ENCODE peak calls at places on chromosomes 7 and 10, in four cellular contexts. Z is CD4-positive, alpha-beta T cell; B is AG09309; G is astrocyte of the spinal cord. L is an unnamed sample.

GRCh38 chr7:8035647-8036518 is 67.3 kb downstream of the GLCCI1 start:
- DNase-seq in B (no peak), Z (no peak), G (peak; percentile 21), L (no peak)

GRCh38 chr7:3439333-3440030 is 138.4 kb downstream of the SDK1 start:
- DNase-seq in G (peak; percentile 94), B (peak; percentile 10), Z (no peak), L (no peak)

GRCh38 chr7:23106491-23106800 is 861 bp downstream of the KLHL7 start:
- DNase-seq in B (no peak), G (no peak), Z (no peak), L (peak; percentile 70)

GRCh38 chr10:70558871-70559810 is 43.4 kb downstream of the PRF1 start:
- DNase-seq in B (no peak), Z (peak; percentile 66), G (peak; percentile 72), L (peak; percentile 91)

GRCh38 chr7:67423058-67423457 is 426.4 kb downstream of the TYW1 start:
- DNase-seq in B (no peak), G (peak; percentile 2), Z (no peak), L (no peak)

GRCh38 chr7:20224005-20224404 is 6.8 kb upstream of the MACC1 start:
- DNase-seq in Z (no peak), B (no peak), G (no peak), L (no peak)

GRCh38 chr10:125038637-125039036 is 96.7 kb downstream of the ZRANB1 start:
- DNase-seq in B (no peak), Z (no peak), G (no peak), L (peak; percentile 9)

GRCh38 chr10:31126593-31126992 is 94.9 kb upstream of the ZNF438 start:
- DNase-seq in Z (no peak), B (no peak), G (no peak), L (no peak)

GRCh38 chr10:97903128-97904025 is 53.7 kb downstream of the GOLGA7B start:
- DNase-seq in B (no peak), G (no peak), Z (no peak), L (no peak)

GRCh38 chr10:7008645-7009044 is 402.2 kb downstream of the SFMBT2 start:
- DNase-seq in G (no peak), B (no peak), Z (no peak), L (no peak)

GRCh38 chr7:26035552-26035951 is 116.4 kb upstream of the NFE2L3 start:
- DNase-seq in G (no peak), Z (no peak), B (no peak), L (no peak)

GRCh38 chr7:149007615-149008014 is 20.7 kb downstream of the PDIA4 start:
- DNase-seq in B (no peak), Z (no peak), G (no peak), L (no peak)

GRCh38 chr7:138981332-138982203 is at the start of gene KIAA1549:
- DNase-seq in Z (peak; percentile 34), G (peak; percentile 48), B (no peak), L (peak; percentile 57)

GRCh38 chr7:75872073-75872782 is 6.6 kb upstream of the RHBDD2 start:
- DNase-seq in B (no peak), Z (no peak), G (no peak), L (no peak)

GRCh38 chr10:70053896-70054641 is 1.4 kb downstream of the MACROH2A2 start:
- DNase-seq in Z (no peak), G (no peak), B (no peak), L (peak; percentile 41)

GRCh38 chr10:30744124-30744523 is 114.6 kb upstream of the LYZL2 start:
- DNase-seq in G (no peak), Z (no peak), B (no peak), L (no peak)

GRCh38 chr7:32163141-32163806 is 93.1 kb upstream of the PDE1C start:
- DNase-seq in G (peak; percentile 96), Z (no peak), B (peak; percentile 75), L (no peak)

GRCh38 chr7:151550601-151551286 is 31.0 kb upstream of the RHEB start:
- DNase-seq in G (peak; percentile 81), B (no peak), Z (no peak), L (no peak)

GRCh38 chr7:70512719-70513118 is 619.2 kb upstream of the GALNT17 start:
- DNase-seq in Z (no peak), B (no peak), G (no peak), L (no peak)

GRCh38 chr7:27300401-27300800 is 57.8 kb downstream of the EVX1 start:
- DNase-seq in B (no peak), Z (no peak), G (no peak), L (no peak)

GRCh38 chr7:141431143-141431479 is 120.1 kb upstream of the AGK start:
- DNase-seq in G (no peak), B (no peak), Z (no peak), L (no peak)

GRCh38 chr10:30284860-30285594 is 64.1 kb downstream of the MTPAP start:
- DNase-seq in Z (no peak), G (no peak), B (no peak), L (no peak)

GRCh38 chr10:83274088-83274487 is 865.2 kb upstream of the GHITM start:
- DNase-seq in B (no peak), Z (no peak), G (no peak), L (no peak)

GRCh38 chr10:64430690-64431323 is 909.6 kb downstream of the REEP3 start:
- DNase-seq in G (peak; percentile 1), B (no peak), Z (no peak), L (peak; percentile 2)

GRCh38 chr10:77844713-77845454 is 81.7 kb downstream of the DLG5 start:
- DNase-seq in B (peak; percentile 32), G (peak; percentile 82), Z (no peak), L (no peak)

GRCh38 chr7:126163647-126164046 is 1089.1 kb downstream of the GRM8 start:
- DNase-seq in B (no peak), Z (no peak), G (no peak), L (no peak)

GRCh38 chr10:125057158-125058001 is 103.0 kb downstream of the CTBP2 start:
- DNase-seq in B (peak; percentile 74), G (peak; percentile 87), Z (no peak), L (peak; percentile 14)

GRCh38 chr10:30671011-30671616 is 41.6 kb upstream of the LYZL2 start:
- DNase-seq in B (peak; percentile 59), Z (no peak), G (peak; percentile 80), L (peak; percentile 38)

GRCh38 chr7:69775231-69775771 is 177.0 kb downstream of the AUTS2 start:
- DNase-seq in B (no peak), G (no peak), Z (no peak), L (no peak)

GRCh38 chr10:77251297-77252013 is 386.2 kb downstream of the KCNMA1 start:
- DNase-seq in G (peak; percentile 55), Z (no peak), B (no peak), L (peak; percentile 62)

GRCh38 chr10:43206391-43207235 is 60.3 kb downstream of the RASGEF1A start:
- DNase-seq in Z (no peak), G (no peak), B (no peak), L (no peak)

GRCh38 chr10:77925795-77926565 is 575 bp downstream of the DLG5 start:
- DNase-seq in B (no peak), G (peak; percentile 22), Z (peak; percentile 1), L (peak; percentile 32)

GRCh38 chr10:16116404-16117304 is 256.3 kb upstream of the MINDY3 start:
- DNase-seq in G (no peak), Z (no peak), B (no peak), L (peak; percentile 13)
- TF ChIP-seq CTCF in G (peak; percentile 31), Z (no peak), B (peak; percentile 36), L (peak; percentile 50)

GRCh38 chr10:115026041-115026779 is 67.0 kb upstream of the ATRNL1 start:
- DNase-seq in G (no peak), Z (no peak), B (no peak), L (no peak)
- TF ChIP-seq CTCF in G (peak; percentile 27), Z (no peak), B (peak; percentile 21), L (no peak)

DNA sequence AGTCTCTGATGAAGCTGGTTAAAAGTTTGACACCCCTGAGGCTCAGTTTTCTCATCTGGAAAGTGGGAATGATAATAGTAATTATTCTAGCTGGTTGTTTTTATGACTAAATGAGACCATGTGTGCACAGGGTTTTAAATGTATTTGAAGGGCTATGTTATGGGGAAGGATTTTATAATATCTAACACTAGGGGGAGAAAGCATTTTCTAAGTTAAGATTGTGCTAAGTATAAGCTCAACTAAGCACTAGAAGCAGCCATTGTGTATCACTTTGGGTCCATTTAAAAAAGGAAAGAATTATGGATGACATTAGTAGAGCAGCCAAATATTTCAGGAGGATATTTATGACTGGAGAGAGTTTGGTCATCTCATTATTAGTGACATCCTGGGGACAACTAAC is 49.5 kb upstream of the CREB5 start:
- DNase-seq in B (no peak), Z (no peak), G (no peak), L (no peak)
- TF ChIP-seq CTCF in B (peak; percentile 17), Z (no peak), G (peak; percentile 15), L (peak; percentile 13)

GRCh38 chr7:24401628-24402593 is 117.9 kb downstream of the NPY start:
- DNase-seq in Z (no peak), G (peak; percentile 50), B (no peak), L (no peak)
- TF ChIP-seq CTCF in Z (peak; percentile 50), G (peak; percentile 55), B (peak; percentile 43), L (peak; percentile 20)

DNA sequence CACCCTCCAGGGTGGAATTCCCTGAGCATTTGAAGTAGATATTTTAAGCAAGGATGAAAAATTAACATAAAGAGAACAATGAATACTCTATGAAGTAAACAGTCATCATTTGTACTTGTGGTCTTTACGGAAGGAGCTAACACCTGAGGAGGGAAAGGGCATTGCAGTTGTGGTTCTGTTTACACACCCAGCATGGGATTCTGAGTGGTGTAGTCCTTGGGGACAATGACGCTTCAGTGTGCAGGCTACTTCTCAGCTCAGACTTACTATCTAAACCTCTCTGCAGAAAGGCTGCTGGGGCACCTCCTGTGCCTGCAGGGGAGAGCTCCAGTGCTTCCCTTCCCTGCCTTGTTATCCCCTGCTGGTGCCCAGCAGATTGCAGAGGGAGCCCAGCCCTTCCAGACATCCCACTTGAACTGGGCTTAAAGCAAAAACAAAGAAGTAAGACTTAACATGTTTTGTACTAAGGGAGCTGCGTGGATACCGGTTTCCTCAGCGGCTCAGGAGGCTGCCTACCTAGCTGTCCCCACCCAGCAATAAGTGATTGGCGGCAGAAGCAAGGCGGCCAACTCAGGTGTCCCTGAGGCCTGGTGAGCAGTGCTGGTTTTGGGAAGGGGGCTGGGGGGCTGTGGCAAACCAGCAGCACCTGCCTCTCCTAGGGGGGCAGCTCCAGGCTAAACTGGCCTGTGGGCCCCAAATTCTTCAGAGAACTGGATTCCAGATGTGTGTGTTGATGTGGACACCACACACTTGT is 89.1 kb downstream of the CELF2 start:
- DNase-seq in B (no peak), G (no peak), Z (no peak), L (no peak)
- TF ChIP-seq CTCF in B (no peak), G (no peak), Z (no peak), L (no peak)

GRCh38 chr10:1142596-1142995 is 86.4 kb downstream of the WDR37 start:
- DNase-seq in Z (no peak), G (no peak), B (no peak), L (peak; percentile 52)
- TF ChIP-seq CTCF in Z (no peak), G (peak; percentile 26), B (peak; percentile 17), L (peak; percentile 36)